ENCODE peak calls at places on chromosomes 2 and 18, in ten cellular contexts. W is glomerular endothelial cell; Y is H54; X is hypothalamus; J is colonic mucosa; T is stimulated activated CD8-positive, alpha-beta memory T cell treated with anti-CD3 and anti-CD28 coated beads, Interleukin-7, amount 100 ng/mL, for 1 hour; M is GM13977; F is iris pigment epithelial cell; I is GF-D8; B is nephron progenitor cell. U is an unnamed sample.

GRCh38 chr18:68428026-68428425 is 286.9 kb downstream of the TMX3 start:
- DNase-seq in W (peak; percentile 25), Y (no peak), X (no peak), J (no peak), T (no peak), M (no peak), F (peak; percentile 89), I (no peak), B (no peak), U (no peak)

GRCh38 chr18:12744103-12744502 is 41.3 kb downstream of the PSMG2 start:
- DNase-seq in W (peak; percentile 47), Y (peak; percentile 52), X (no peak), J (no peak), T (no peak), M (peak; percentile 69), F (peak; percentile 81), I (peak; percentile 48), B (no peak), U (peak; percentile 8)

GRCh38 chr2:178306351-178307073 is 112.2 kb downstream of the OSBPL6 start:
- DNase-seq in W (no peak), Y (no peak), X (no peak), J (peak; percentile 57), T (no peak), M (peak; percentile 32), F (peak; percentile 53), I (peak; percentile 4), B (peak; percentile 60), U (peak; percentile 23)

GRCh38 chr2:8541223-8541622 is 140.6 kb upstream of the ID2 start:
- DNase-seq in W (no peak), Y (no peak), X (no peak), J (no peak), T (no peak), M (no peak), F (no peak), I (no peak), B (no peak), U (no peak)

GRCh38 chr18:475202-475624 is 25.3 kb downstream of the COLEC12 start:
- DNase-seq in W (peak; percentile 72), Y (peak; percentile 61), X (no peak), J (no peak), T (no peak), M (no peak), F (peak; percentile 65), I (no peak), B (peak; percentile 27), U (no peak)

GRCh38 chr2:188870289-188870688 is 103.9 kb upstream of the COL3A1 start:
- DNase-seq in W (no peak), Y (no peak), X (no peak), J (no peak), T (no peak), M (no peak), F (peak; percentile 98), I (peak; percentile 21), B (no peak), U (no peak)

GRCh38 chr2:122539311-122539710 is 783.9 kb downstream of the TSN start:
- DNase-seq in W (no peak), Y (no peak), X (no peak), J (no peak), T (no peak), M (no peak), F (no peak), I (no peak), B (no peak), U (no peak)

GRCh38 chr18:77967071-77967470 is 717.4 kb downstream of the GALR1 start:
- DNase-seq in W (no peak), Y (no peak), X (no peak), J (no peak), T (no peak), M (no peak), F (no peak), I (no peak), B (no peak), U (no peak)

GRCh38 chr18:62637807-62638687 is 77.3 kb upstream of the PHLPP1 start:
- DNase-seq in W (no peak), Y (no peak), X (no peak), J (peak; percentile 36), T (peak; percentile 3), M (peak; percentile 71), F (no peak), I (no peak), B (no peak), U (peak; percentile 54)

GRCh38 chr2:108367776-108368175 is 10.0 kb upstream of the SULT1C4 start:
- DNase-seq in W (peak; percentile 62), Y (no peak), X (no peak), J (no peak), T (no peak), M (no peak), F (no peak), I (no peak), B (no peak), U (no peak)

GRCh38 chr2:141994066-141994465 is 136.8 kb downstream of the LRP1B start:
- DNase-seq in W (no peak), Y (no peak), X (no peak), J (no peak), T (no peak), M (no peak), F (no peak), I (no peak), B (no peak), U (no peak)

GRCh38 chr2:219469186-219469724 is 29.4 kb upstream of the GMPPA start:
- DNase-seq in W (no peak), Y (peak; percentile 98), X (no peak), J (no peak), T (no peak), M (no peak), F (peak; percentile 60), I (no peak), B (no peak), U (no peak)

GRCh38 chr2:121596221-121597080 is 52.8 kb downstream of the CLASP1 start:
- DNase-seq in W (peak; percentile 51), Y (no peak), X (no peak), J (peak; percentile 44), T (no peak), M (peak; percentile 31), F (peak; percentile 76), I (peak; percentile 89), B (peak; percentile 7), U (peak; percentile 75)

GRCh38 chr2:164903214-164903613 is 52.1 kb downstream of the SLC38A11 start:
- DNase-seq in W (no peak), Y (no peak), X (no peak), J (no peak), T (no peak), M (no peak), F (peak; percentile 89), I (no peak), B (no peak), U (no peak)

GRCh38 chr2:29570539-29570938 is 350.8 kb downstream of the ALK start:
- DNase-seq in W (no peak), Y (no peak), X (no peak), J (no peak), T (no peak), M (no peak), F (no peak), I (no peak), B (no peak), U (no peak)

GRCh38 chr18:58716046-58716766 is 44.9 kb downstream of the MALT1 start:
- DNase-seq in W (no peak), Y (no peak), X (no peak), J (no peak), T (no peak), M (peak; percentile 44), F (peak; percentile 34), I (no peak), B (no peak), U (no peak)

GRCh38 chr2:25740810-25741381 is 67.5 kb upstream of the DTNB start:
- DNase-seq in W (no peak), Y (peak; percentile 17), X (no peak), J (no peak), T (no peak), M (no peak), F (peak; percentile 74), I (peak; percentile 34), B (no peak), U (no peak)

GRCh38 chr18:24837065-24837464 is 376.6 kb downstream of the HRH4 start:
- DNase-seq in W (no peak), Y (no peak), X (no peak), J (no peak), T (no peak), M (no peak), F (peak; percentile 22), I (no peak), B (no peak), U (no peak)

GRCh38 chr2:238425979-238426567 is 654 bp upstream of the ASB1 start:
- DNase-seq in W (no peak), Y (peak; percentile 88), X (no peak), J (no peak), T (no peak), M (no peak), F (peak; percentile 83), I (no peak), B (peak; percentile 44), U (no peak)

GRCh38 chr2:86453838-86454237 is 12.7 kb downstream of the KDM3A start:
- DNase-seq in W (no peak), Y (no peak), X (no peak), J (peak; percentile 78), T (no peak), M (no peak), F (peak; percentile 89), I (no peak), B (no peak), U (no peak)

GRCh38 chr2:207230261-207231105 is 64.7 kb upstream of the KLF7 start:
- DNase-seq in W (no peak), Y (no peak), X (no peak), J (no peak), T (no peak), M (no peak), F (no peak), I (no peak), B (no peak), U (no peak)

GRCh38 chr2:83665894-83666293 is 793.2 kb downstream of the SUCLG1 start:
- DNase-seq in W (peak; percentile 81), Y (no peak), X (no peak), J (no peak), T (no peak), M (no peak), F (peak; percentile 3), I (no peak), B (no peak), U (no peak)

GRCh38 chr18:76524900-76525698 is 30.1 kb upstream of the ZNF516 start:
- DNase-seq in W (peak; percentile 20), Y (no peak), X (no peak), J (no peak), T (no peak), M (no peak), F (peak; percentile 80), I (no peak), B (peak; percentile 73), U (no peak)

GRCh38 chr2:70133127-70133452 is 45.8 kb downstream of the PCBP1 start:
- DNase-seq in W (no peak), Y (no peak), X (no peak), J (no peak), T (no peak), M (no peak), F (no peak), I (no peak), B (no peak), U (no peak)

GRCh38 chr2:239827511-239827865 is 197.7 kb downstream of the NDUFA10 start:
- DNase-seq in W (no peak), Y (no peak), X (no peak), J (no peak), T (no peak), M (no peak), F (no peak), I (no peak), B (no peak), U (no peak)

GRCh38 chr2:196249171-196249570 is 77.8 kb upstream of the STK17B start:
- DNase-seq in W (no peak), Y (no peak), X (no peak), J (no peak), T (no peak), M (no peak), F (no peak), I (no peak), B (no peak), U (no peak)

GRCh38 chr18:23250893-23251656 is 115.8 kb downstream of the CABLES1 start:
- DNase-seq in W (no peak), Y (no peak), X (no peak), J (no peak), T (no peak), M (no peak), F (peak; percentile 31), I (peak; percentile 46), B (no peak), U (no peak)

GRCh38 chr2:217417536-217417935 is 557.7 kb upstream of the TNP1 start:
- DNase-seq in W (no peak), Y (no peak), X (no peak), J (no peak), T (no peak), M (no peak), F (no peak), I (no peak), B (no peak), U (no peak)

U was measured in KG1.